ENCODE peak calls at places on chromosomes 11 and 22, in five cellular contexts. G is Peyer's patch; P is right lobe of liver; T is CD4-positive, CD25-positive, alpha-beta regulatory T cell; S is GM23248. A is an unnamed sample.

GRCh38 chr22:24088796-24089195 is 77.7 kb downstream of the CABIN1 start:
- DNase-seq in G (no peak), S (peak), P (no peak), T (no peak), A (no peak)

GRCh38 chr22:16776088-16776487 is 49.1 kb downstream of the XKR3 start:
- DNase-seq in P (no peak), S (no peak), G (no peak), T (no peak), A (no peak)

GRCh38 chr11:12453243-12453642 is 75.9 kb downstream of the PARVA start:
- DNase-seq in S (no peak), G (no peak), T (no peak), P (no peak), A (no peak)

GRCh38 chr11:101617735-101618332 is 34.0 kb upstream of the TRPC6 start:
- DNase-seq in P (no peak), G (no peak), T (no peak), S (peak), A (no peak)

GRCh38 chr11:66419825-66420224 is 1.0 kb upstream of the NPAS4 start:
- DNase-seq in T (no peak), P (no peak), S (no peak), G (no peak), A (no peak)

GRCh38 chr11:132422725-132423124 is 1052.3 kb downstream of the NTM start:
- DNase-seq in P (no peak), S (no peak), G (no peak), T (no peak), A (no peak)

GRCh38 chr11:46677991-46678740 is 22.3 kb downstream of the ARHGAP1 start:
- DNase-seq in S (peak), G (no peak), P (peak), T (no peak), A (no peak)

GRCh38 chr22:44622685-44623084 is 79.3 kb upstream of the PRR5 start:
- DNase-seq in S (no peak), T (no peak), G (no peak), P (no peak), A (no peak)

GRCh38 chr11:57446055-57446454 is 14.3 kb upstream of the RTN4RL2 start:
- DNase-seq in S (no peak), T (no peak), G (no peak), P (no peak), A (no peak)

GRCh38 chr11:90321018-90321417 is 98.2 kb upstream of the CHORDC1 start:
- DNase-seq in P (no peak), G (no peak), S (no peak), T (no peak), A (no peak)

GRCh38 chr11:102950622-102951081 is 4.9 kb downstream of the MMP13 start:
- DNase-seq in P (no peak), T (no peak), S (peak), G (no peak), A (no peak)

GRCh38 chr22:24200616-24201212 is 19.4 kb downstream of the SUSD2 start:
- DNase-seq in T (no peak), G (no peak), P (no peak), S (peak), A (no peak)

GRCh38 chr11:3220101-3220500 is 1.5 kb upstream of the MRGPRG start:
- DNase-seq in S (no peak), P (no peak), G (peak), T (no peak), A (no peak)

GRCh38 chr11:11537871-11538270 is 83.9 kb downstream of the GALNT18 start:
- DNase-seq in S (no peak), G (no peak), T (no peak), P (no peak), A (no peak)

GRCh38 chr11:1870721-1871466 is 18.0 kb downstream of the LSP1 start:
- DNase-seq in S (peak), P (no peak), T (no peak), G (peak), A (no peak)

GRCh38 chr22:29148036-29148435 is 57.7 kb upstream of the EMID1 start:
- DNase-seq in G (no peak), S (no peak), P (no peak), T (no peak), A (no peak)

GRCh38 chr11:60908803-60909202 is 2.4 kb upstream of the PRPF19 start:
- DNase-seq in G (no peak), P (no peak), S (no peak), T (no peak), A (no peak)
- H3K27ac ChIP-seq in G (no peak), P (no peak), S (no peak), T (no peak), A (no peak)

DNA sequence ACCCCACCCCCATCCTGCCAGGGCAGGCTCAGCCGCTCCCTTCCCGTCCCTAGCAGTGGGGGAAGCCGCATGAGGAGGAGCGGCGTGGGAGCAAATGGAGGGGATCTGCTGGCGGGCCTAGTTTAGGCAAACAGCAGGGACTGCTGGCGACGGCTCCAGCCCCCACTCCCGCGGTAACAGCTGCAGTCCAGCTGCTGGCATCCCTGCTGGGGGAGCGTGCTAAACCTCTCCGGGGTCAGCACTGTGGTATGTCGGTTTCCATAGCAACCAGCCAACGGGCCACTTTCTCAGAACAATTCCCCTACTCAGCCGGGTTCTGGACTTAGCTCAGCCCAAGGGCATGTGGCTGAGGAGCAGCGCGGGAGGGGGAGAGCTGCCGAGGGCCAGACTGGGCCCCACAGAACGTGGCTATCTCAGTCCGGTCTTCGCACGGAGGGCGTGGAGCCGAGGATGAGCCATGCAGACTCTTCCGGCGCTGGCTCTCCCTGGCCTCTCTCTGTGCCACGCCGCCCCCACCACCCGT is 98.8 kb downstream of the PKNOX2 start:
- DNase-seq in P (no peak), G (peak), T (no peak), S (peak), A (peak)
- H3K27ac ChIP-seq in P (no peak), G (peak), T (no peak), S (peak), A (peak)

DNA sequence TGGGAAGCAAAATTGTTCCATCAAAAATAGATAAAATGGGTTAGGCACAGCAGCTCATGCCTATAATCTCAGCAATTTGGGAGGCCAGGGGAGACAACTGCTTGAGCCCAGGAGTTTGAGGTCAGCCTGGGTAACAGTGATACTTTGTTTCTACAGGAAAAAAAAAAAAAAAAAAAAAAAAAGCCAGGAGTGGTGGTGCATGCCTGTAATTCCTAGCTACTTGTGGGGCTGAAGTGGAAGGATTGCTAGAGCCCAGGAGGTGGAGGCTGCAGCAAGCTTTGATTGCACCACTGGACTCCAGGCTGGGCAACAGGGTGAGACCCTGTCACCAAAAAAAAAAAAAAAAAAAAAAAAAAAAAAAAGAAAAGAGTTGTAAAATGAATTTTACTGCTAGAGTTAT is 49.6 kb downstream of the KIF18A start:
- DNase-seq in P (no peak), S (peak), G (no peak), T (no peak), A (no peak)
- H3K27ac ChIP-seq in P (no peak), S (no peak), G (no peak), T (no peak), A (no peak)

DNA sequence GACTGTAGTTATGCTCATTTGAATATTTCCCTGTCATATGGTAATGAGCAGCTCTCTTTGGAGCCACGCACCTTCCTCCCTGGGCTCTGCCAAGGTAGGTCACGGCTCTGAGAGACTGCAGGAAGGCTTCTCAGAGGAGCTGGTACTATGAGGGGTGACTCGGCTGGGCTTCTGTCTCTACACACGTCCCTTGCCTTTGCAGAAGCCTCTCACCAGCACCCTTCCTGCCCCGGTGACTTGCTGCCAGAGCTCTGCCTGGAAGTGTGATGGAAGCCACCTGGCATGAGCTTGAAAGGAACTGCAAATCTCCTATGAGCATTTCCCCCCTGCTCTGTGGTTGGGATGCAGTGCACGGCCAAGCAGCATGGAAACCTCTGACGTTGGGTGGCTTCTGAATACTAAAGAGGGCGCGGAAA is 74.2 kb downstream of the KIRREL3 start:
- DNase-seq in S (peak), G (no peak), T (no peak), P (no peak), A (peak)
- H3K27ac ChIP-seq in S (peak), G (no peak), T (no peak), P (no peak), A (peak)

DNA sequence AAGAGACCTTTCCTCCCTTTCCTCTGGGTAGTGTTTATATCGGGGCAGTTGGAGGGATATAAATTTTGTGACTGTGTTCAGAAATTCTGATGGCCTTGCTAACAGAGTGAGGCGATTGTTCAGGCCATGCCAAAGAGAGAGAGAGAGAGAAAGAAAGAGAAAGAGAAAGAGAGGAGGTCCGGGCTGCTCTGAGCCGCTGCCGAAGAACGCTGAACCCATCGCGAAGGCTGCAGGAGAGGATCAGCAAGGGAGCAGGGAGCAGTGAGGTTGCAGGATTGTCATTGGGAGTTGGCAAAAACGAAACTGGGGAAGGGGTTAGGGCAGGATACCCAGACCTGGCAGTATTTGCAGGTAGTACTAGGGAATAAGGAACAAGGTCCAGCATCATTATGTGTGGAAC is 537.1 kb downstream of the INSC start:
- DNase-seq in G (no peak), S (no peak), P (no peak), T (no peak), A (no peak)
- H3K27ac ChIP-seq in G (no peak), S (no peak), P (no peak), T (no peak), A (no peak)

GRCh38 chr11:119434531-119435330 is 11.8 kb upstream of the THY1 start:
- DNase-seq in P (no peak), G (no peak), S (peak), T (no peak), A (no peak)
- H3K27ac ChIP-seq in P (no peak), G (no peak), S (no peak), T (no peak), A (no peak)

GRCh38 chr11:315516-315994 is 1.7 kb downstream of the IFITM1 start:
- DNase-seq in P (no peak), S (no peak), G (no peak), T (no peak), A (no peak)
- H3K27ac ChIP-seq in P (peak), S (no peak), G (peak), T (peak), A (peak)

DNA sequence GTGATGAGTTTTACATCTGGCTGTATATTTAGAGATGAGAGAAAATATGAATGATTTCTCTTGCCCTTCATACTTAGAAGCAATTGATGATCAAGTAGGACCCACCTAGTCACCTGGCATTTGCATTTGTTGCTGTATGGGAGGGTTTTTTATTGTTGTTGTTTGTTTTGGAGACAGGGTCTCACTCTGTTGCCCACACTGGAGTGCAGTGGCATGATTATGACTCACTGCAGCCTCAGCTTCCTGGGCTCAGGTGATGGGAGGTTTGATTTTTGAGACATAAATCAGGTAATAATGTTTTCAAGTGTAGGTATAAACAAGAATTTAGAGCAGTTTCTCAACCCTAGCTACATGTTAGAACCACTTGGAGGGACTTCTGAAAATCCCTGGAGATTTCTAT is 62.9 kb downstream of the TNRC6B start:
- DNase-seq in S (no peak), P (no peak), T (peak), G (no peak), A (no peak)
- H3K27ac ChIP-seq in S (no peak), P (no peak), T (peak), G (no peak), A (no peak)

GRCh38 chr11:60821827-60822599 is 19.9 kb upstream of the CCDC86 start:
- DNase-seq in G (no peak), P (no peak), T (no peak), S (no peak), A (no peak)

GRCh38 chr11:60816590-60817157 is 25.2 kb upstream of the CCDC86 start:
- DNase-seq in S (no peak), T (no peak), P (no peak), G (no peak), A (no peak)

GRCh38 chr11:60813324-60813723 is 28.2 kb downstream of the MS4A10 start:
- DNase-seq in T (no peak), S (no peak), P (no peak), G (no peak), A (no peak)

GRCh38 chr11:60818057-60818456 is 23.9 kb upstream of the CCDC86 start:
- DNase-seq in S (no peak), T (no peak), G (no peak), P (no peak), A (no peak)
- H3K27ac ChIP-seq in S (no peak), T (no peak), G (no peak), P (no peak), A (no peak)